ENCODE peak calls at places on chromosomes 7 and 10, in ten cellular contexts. B is cardiac muscle cell, U is H1, C is ovary, V is retinal pigment epithelial cell, Q is NB4, M is MM.1S, W is transverse colon, Z is upper lobe of right lung, J is astrocyte of the spinal cord. T is an unnamed sample.

GRCh38 chr10:86213148-86213547 is 153.4 kb downstream of the GRID1 start:
- DNase-seq in B (no peak), U (no peak), C (no peak), V (no peak), Q (no peak), M (no peak), W (no peak), Z (no peak), J (no peak), T (no peak)

GRCh38 chr10:69807696-69808095 is 6.0 kb downstream of the COL13A1 start:
- DNase-seq in B (peak), U (no peak), C (no peak), V (no peak), Q (peak), M (no peak), W (no peak), Z (no peak), J (peak), T (no peak)

GRCh38 chr7:154644366-154644765 is 358.6 kb downstream of the PAXIP1 start:
- DNase-seq in B (no peak), U (no peak), C (no peak), V (no peak), Q (no peak), M (no peak), W (no peak), Z (no peak), J (no peak), T (no peak)

GRCh38 chr10:132463333-132464255 is 66.6 kb downstream of the PWWP2B start:
- DNase-seq in B (no peak), U (no peak), C (no peak), V (no peak), Q (peak), M (no peak), W (no peak), Z (no peak), J (no peak), T (no peak)

GRCh38 chr10:100996678-100997363 is 2.8 kb upstream of the LZTS2 start:
- DNase-seq in B (no peak), U (no peak), C (peak), V (no peak), Q (peak), M (peak), W (peak), Z (peak), J (no peak), T (no peak)

GRCh38 chr10:68871731-68872342 is 29.3 kb upstream of the DDX50 start:
- DNase-seq in B (peak), U (no peak), C (no peak), V (peak), Q (no peak), M (no peak), W (no peak), Z (no peak), J (peak), T (peak)

GRCh38 chr10:29067161-29067560 is 221.7 kb upstream of the LYZL1 start:
- DNase-seq in B (peak), U (no peak), C (no peak), V (peak), Q (no peak), M (no peak), W (no peak), Z (no peak), J (no peak), T (no peak)

GRCh38 chr7:134996097-134996550 is 9.8 kb downstream of the AGBL3 start:
- DNase-seq in B (peak), U (no peak), C (no peak), V (no peak), Q (no peak), M (peak), W (peak), Z (no peak), J (peak), T (no peak)

GRCh38 chr10:116278832-116279231 is 5.8 kb upstream of the GFRA1 start:
- DNase-seq in B (no peak), U (no peak), C (no peak), V (peak), Q (no peak), M (no peak), W (no peak), Z (no peak), J (no peak), T (no peak)

GRCh38 chr7:44048031-44048795 is 3.7 kb downstream of the DBNL start:
- DNase-seq in B (no peak), U (no peak), C (peak), V (no peak), Q (no peak), M (no peak), W (no peak), Z (peak), J (no peak), T (no peak)

GRCh38 chr7:77266162-77266807 is 66.7 kb upstream of the FGL2 start:
- DNase-seq in B (peak), U (no peak), C (no peak), V (no peak), Q (no peak), M (no peak), W (no peak), Z (no peak), J (no peak), T (no peak)
- H3K4me3 ChIP-seq in B (no peak), U (no peak), C (no peak), V (no peak), Q (no peak), M (no peak), W (no peak), Z (no peak), J (no peak), T (no peak)

GRCh38 chr10:4174197-4174596 is 389.2 kb upstream of the KLF6 start:
- DNase-seq in B (no peak), U (peak), C (no peak), V (no peak), Q (peak), M (no peak), W (no peak), Z (no peak), J (no peak), T (no peak)
- TF ChIP-seq CTCF in B (no peak), U (peak), C (no peak), V (peak), Q (no peak), M (no peak), W (no peak), Z (no peak), J (no peak), T (peak)

GRCh38 chr10:81874878-81875679 is at the start of gene NRG3:
- DNase-seq in B (no peak), U (no peak), C (no peak), V (no peak), Q (no peak), M (peak), W (no peak), Z (peak), J (no peak), T (no peak)
- H3K4me3 ChIP-seq in B (peak), U (peak), C (no peak), V (peak), Q (no peak), M (peak), W (peak), Z (peak), J (no peak), T (no peak)

GRCh38 chr7:4716946-4717694 is 35.0 kb downstream of the FOXK1 start:
- DNase-seq in B (no peak), U (no peak), C (no peak), V (no peak), Q (no peak), M (no peak), W (no peak), Z (no peak), J (no peak), T (no peak)
- TF ChIP-seq CTCF in B (no peak), U (no peak), C (no peak), V (no peak), Q (no peak), M (no peak), W (no peak), Z (no peak), J (no peak), T (no peak)

DNA sequence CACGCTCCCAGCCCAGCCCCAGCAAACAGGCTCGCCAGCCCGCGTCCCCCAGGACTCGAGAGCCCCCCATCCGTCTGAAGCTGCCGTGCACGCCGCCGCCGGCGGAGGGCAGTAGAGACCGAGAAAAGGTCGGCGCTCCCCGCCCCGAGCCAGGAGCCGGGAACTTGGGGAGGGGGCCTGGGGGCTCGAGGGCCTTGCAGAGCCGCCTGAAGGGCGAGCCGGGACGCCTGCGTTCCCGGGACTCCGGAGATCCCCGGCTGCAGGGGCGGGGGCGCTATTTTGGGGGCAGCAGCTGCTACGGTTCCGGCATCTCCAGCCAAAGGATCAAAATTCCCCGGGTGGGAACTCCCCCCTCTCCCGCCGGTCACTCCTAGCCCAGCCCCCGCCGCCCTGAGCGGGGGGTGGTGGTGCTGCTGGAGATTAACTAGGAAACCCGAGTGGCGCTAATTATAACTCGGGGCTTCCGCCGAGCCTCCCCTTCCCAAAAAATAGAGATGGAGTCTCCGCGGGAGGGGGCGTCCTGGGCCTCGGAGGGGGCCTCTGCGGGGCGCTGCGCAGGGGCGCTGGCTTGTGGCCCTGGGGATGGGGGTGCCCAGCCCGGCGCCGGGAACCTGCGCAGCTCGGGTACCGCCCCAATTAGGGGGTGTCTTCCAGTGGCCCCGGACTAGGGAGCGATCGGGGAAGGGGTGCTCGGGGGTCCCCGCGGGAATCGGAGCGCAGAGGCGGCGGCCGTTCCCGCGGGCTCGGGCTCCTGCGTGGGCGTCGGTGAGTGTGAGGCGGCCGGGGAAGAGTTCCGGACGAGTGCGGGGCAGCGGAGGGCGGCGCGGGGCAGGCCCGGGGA is 608 bp downstream of the ACHE start:
- DNase-seq in B (no peak), U (peak), C (peak), V (no peak), Q (peak), M (no peak), W (peak), Z (peak), J (no peak), T (no peak)
- H3K4me3 ChIP-seq in B (peak), U (peak), C (peak), V (peak), Q (no peak), M (peak), W (peak), Z (peak), J (peak), T (peak)

GRCh38 chr7:64636386-64636785 is 29.5 kb upstream of the ZNF107 start:
- DNase-seq in B (no peak), U (no peak), C (no peak), V (no peak), Q (peak), M (no peak), W (no peak), Z (no peak), J (no peak), T (no peak)
- TF ChIP-seq CTCF in B (no peak), U (peak), C (no peak), V (peak), Q (peak), M (peak), W (no peak), Z (peak), J (no peak), T (no peak)

GRCh38 chr7:93119191-93119905 is 1.6 kb upstream of the SAMD9 start:
- DNase-seq in B (no peak), U (no peak), C (no peak), V (no peak), Q (no peak), M (no peak), W (no peak), Z (no peak), J (peak), T (peak)

GRCh38 chr7:93115796-93116195 is 2.0 kb downstream of the SAMD9 start:
- DNase-seq in B (peak), U (no peak), C (no peak), V (no peak), Q (no peak), M (no peak), W (no peak), Z (no peak), J (peak), T (no peak)

GRCh38 chr7:93120981-93121549 is 3.3 kb upstream of the SAMD9 start:
- DNase-seq in B (no peak), U (no peak), C (no peak), V (no peak), Q (no peak), M (no peak), W (no peak), Z (no peak), J (no peak), T (no peak)

GRCh38 chr7:93117327-93117726 is 452 bp downstream of the SAMD9 start:
- DNase-seq in B (peak), U (no peak), C (no peak), V (no peak), Q (no peak), M (no peak), W (no peak), Z (no peak), J (no peak), T (no peak)

GRCh38 chr7:93117852-93118530 is at the start of gene SAMD9:
- DNase-seq in B (peak), U (no peak), C (no peak), V (no peak), Q (peak), M (peak), W (peak), Z (no peak), J (peak), T (peak)
- H3K4me3 ChIP-seq in B (no peak), U (no peak), C (peak), V (no peak), Q (peak), M (peak), W (peak), Z (peak), J (peak), T (peak)

DNA sequence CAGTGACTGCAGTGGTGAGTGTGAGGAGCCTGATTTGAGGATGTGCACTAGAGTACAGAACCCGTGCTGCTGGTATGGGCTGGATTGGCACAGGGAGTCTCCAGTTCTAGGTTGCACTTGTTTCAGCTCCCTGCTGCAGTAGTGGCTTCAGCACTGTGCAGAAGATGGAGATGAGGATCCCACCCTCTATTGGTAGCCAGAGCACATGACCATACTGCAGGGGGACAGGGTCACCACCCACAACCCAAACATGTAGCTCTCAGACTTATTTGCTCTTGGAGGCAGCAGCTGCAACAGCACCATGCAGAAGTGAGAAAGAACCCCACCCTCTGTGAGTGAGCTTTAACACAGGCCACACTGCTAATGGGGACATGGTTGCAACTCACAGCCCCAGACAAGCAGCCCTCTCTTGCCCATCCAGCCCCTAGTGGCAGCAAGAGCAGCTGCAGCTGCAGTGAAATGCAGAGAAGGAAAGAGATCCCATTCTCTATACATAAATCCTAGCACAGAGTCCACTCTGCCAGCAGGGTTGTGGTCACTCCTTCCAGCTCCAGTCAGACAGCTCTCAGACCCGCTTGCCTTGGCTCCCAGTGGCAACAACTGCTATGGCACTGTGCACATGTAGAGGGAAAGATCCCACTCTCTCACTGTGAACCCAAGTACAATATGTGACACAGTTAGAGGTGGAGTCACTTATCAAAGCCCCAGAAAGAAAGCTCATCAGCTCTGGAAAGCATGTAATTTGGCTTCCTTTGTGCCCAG is 51.4 kb upstream of the SCIN start:
- DNase-seq in B (peak), U (no peak), C (no peak), V (no peak), Q (peak), M (peak), W (no peak), Z (no peak), J (peak), T (no peak)
- TF ChIP-seq CTCF in B (peak), U (peak), C (no peak), V (peak), Q (peak), M (peak), W (peak), Z (peak), J (peak), T (peak)

GRCh38 chr7:10085231-10085630 is 888.4 kb upstream of the PHF14 start:
- DNase-seq in B (no peak), U (no peak), C (no peak), V (no peak), Q (no peak), M (no peak), W (no peak), Z (no peak), J (no peak), T (no peak)

GRCh38 chr7:10079572-10079971 is 894.1 kb upstream of the PHF14 start:
- DNase-seq in B (no peak), U (no peak), C (no peak), V (no peak), Q (no peak), M (no peak), W (no peak), Z (no peak), J (no peak), T (no peak)

GRCh38 chr7:10082896-10083295 is 890.8 kb upstream of the PHF14 start:
- DNase-seq in B (no peak), U (no peak), C (no peak), V (no peak), Q (no peak), M (no peak), W (no peak), Z (no peak), J (no peak), T (no peak)

GRCh38 chr7:10083766-10084165 is 889.9 kb upstream of the PHF14 start:
- DNase-seq in B (no peak), U (no peak), C (no peak), V (no peak), Q (no peak), M (no peak), W (no peak), Z (no peak), J (no peak), T (no peak)
- H3K4me3 ChIP-seq in B (no peak), U (no peak), C (no peak), V (no peak), Q (no peak), M (no peak), W (no peak), Z (no peak), J (no peak), T (no peak)